ENCODE peak calls at places on chromosomes 16 and 17, in eight cellular contexts. M, L, P, F, D, J, E and V are unnamed samples. For H3K4me1, the result is how much of the 10 kb centered on the place peaks cover.

GRCh38 chr16:72094266-72094610 is 591 bp downstream of the DHX38 start:
- DNase-seq in M (no peak), L (no peak), P (no peak), F (no peak), D (no peak), J (no peak), E (no peak), V (no peak)

GRCh38 chr16:27083861-27084261 is 17.1 kb downstream of the C16orf82 start:
- DNase-seq in M (no peak), L (no peak), P (peak), F (no peak), D (no peak), J (no peak), E (no peak), V (no peak)

GRCh38 chr17:74842599-74843351 is 16.9 kb downstream of the GRIN2C start:
- DNase-seq in M (peak), L (peak), P (peak), F (peak), D (peak), J (peak), E (peak), V (no peak)

GRCh38 chr17:1162116-1162855 is 17.5 kb downstream of the ABR start:
- DNase-seq in M (no peak), L (no peak), P (no peak), F (no peak), D (no peak), J (no peak), E (no peak), V (no peak)

GRCh38 chr16:17556276-17557052 is 85.7 kb upstream of the XYLT1 start:
- DNase-seq in M (no peak), L (peak), P (no peak), F (no peak), D (peak), J (no peak), E (peak), V (no peak)

GRCh38 chr16:6616746-6617145 is 715.9 kb upstream of the RBFOX1 start:
- DNase-seq in M (no peak), L (no peak), P (no peak), F (no peak), D (no peak), J (peak), E (no peak), V (no peak)

GRCh38 chr17:12665263-12666210 is at the start of gene MYOCD:
- DNase-seq in M (peak), L (peak), P (peak), F (peak), D (no peak), J (no peak), E (peak), V (peak)

GRCh38 chr17:9299695-9300094 is 275.9 kb downstream of the STX8 start:
- DNase-seq in M (no peak), L (no peak), P (no peak), F (no peak), D (no peak), J (no peak), E (no peak), V (no peak)

GRCh38 chr17:59844884-59845594 is 47.7 kb downstream of the TUBD1 start:
- DNase-seq in M (no peak), L (peak), P (no peak), F (no peak), D (no peak), J (no peak), E (peak), V (no peak)

GRCh38 chr17:81388612-81389367 is 6.5 kb upstream of the BAHCC1 start:
- DNase-seq in M (peak), L (no peak), P (peak), F (peak), D (no peak), J (no peak), E (no peak), V (no peak)

GRCh38 chr16:78478267-78478821 is 378.9 kb downstream of the WWOX start:
- DNase-seq in M (no peak), L (no peak), P (no peak), F (no peak), D (no peak), J (no peak), E (no peak), V (peak)

GRCh38 chr17:75602644-75603043 is 15.0 kb downstream of the MYO15B start:
- DNase-seq in M (no peak), L (no peak), P (no peak), F (peak), D (no peak), J (no peak), E (no peak), V (no peak)

GRCh38 chr17:305090-305976 is 47.3 kb downstream of the RPH3AL start:
- DNase-seq in M (peak), L (no peak), P (peak), F (peak), D (no peak), J (no peak), E (no peak), V (no peak)

GRCh38 chr17:78377858-78378224 is 608 bp upstream of the PGS1 start:
- DNase-seq in M (no peak), L (no peak), P (no peak), F (no peak), D (no peak), J (no peak), E (no peak), V (no peak)

GRCh38 chr16:2325181-2325580 is 15.3 kb downstream of the ABCA3 start:
- DNase-seq in M (no peak), L (no peak), P (no peak), F (no peak), D (no peak), J (no peak), E (no peak), V (no peak)

GRCh38 chr16:85240982-85241924 is 129.0 kb upstream of the CIBAR2 start:
- DNase-seq in M (no peak), L (no peak), P (no peak), F (no peak), D (no peak), J (no peak), E (no peak), V (no peak)

GRCh38 chr17:45262516-45263476 is 902 bp upstream of the SPATA32 start:
- DNase-seq in M (no peak), L (peak), P (peak), F (no peak), D (no peak), J (peak), E (peak), V (no peak)

GRCh38 chr17:71409712-71410111 is 711.1 kb upstream of the SOX9 start:
- DNase-seq in M (no peak), L (peak), P (no peak), F (no peak), D (no peak), J (no peak), E (peak), V (no peak)

GRCh38 chr17:20125724-20126123 is 116.6 kb downstream of the SPECC1 start:
- DNase-seq in M (no peak), L (no peak), P (no peak), F (no peak), D (no peak), J (no peak), E (no peak), V (no peak)

GRCh38 chr17:1484586-1485310 is 7.7 kb downstream of the MYO1C start:
- DNase-seq in M (no peak), L (no peak), P (peak), F (peak), D (peak), J (no peak), E (no peak), V (no peak)

GRCh38 chr17:8151120-8151640 is 1.0 kb downstream of the PER1 start:
- DNase-seq in M (peak), L (peak), P (peak), F (peak), D (no peak), J (peak), E (peak), V (no peak)

GRCh38 chr17:65657251-65657828 is 95.9 kb upstream of the AXIN2 start:
- DNase-seq in M (no peak), L (no peak), P (no peak), F (no peak), D (no peak), J (no peak), E (no peak), V (no peak)

GRCh38 chr17:15741624-15742023 is 9.5 kb downstream of the TBC1D26 start:
- DNase-seq in M (no peak), L (no peak), P (no peak), F (peak), D (no peak), J (no peak), E (no peak), V (no peak)

GRCh38 chr16:61471737-61472136 is 564.5 kb downstream of the CDH8 start:
- DNase-seq in M (no peak), L (no peak), P (no peak), F (no peak), D (no peak), J (no peak), E (no peak), V (no peak)

GRCh38 chr17:12712941-12713340 is 47.3 kb downstream of the MYOCD start:
- DNase-seq in M (no peak), L (no peak), P (no peak), F (no peak), D (no peak), J (no peak), E (no peak), V (no peak)

GRCh38 chr16:86261379-86261778 is 248.9 kb upstream of the FOXF1 start:
- DNase-seq in M (no peak), L (no peak), P (no peak), F (no peak), D (peak), J (no peak), E (peak), V (no peak)

GRCh38 chr16:53132406-53132805 is 77.6 kb downstream of the CHD9 start:
- DNase-seq in M (no peak), L (no peak), P (no peak), F (no peak), D (no peak), J (no peak), E (no peak), V (no peak)

GRCh38 chr17:75476274-75476673 is 19.8 kb downstream of the TMEM94 start:
- DNase-seq in M (no peak), L (peak), P (peak), F (no peak), D (no peak), J (no peak), E (peak), V (no peak)

GRCh38 chr17:4562000-4562969 is 1.9 kb upstream of the GGT6 start:
- DNase-seq in M (no peak), L (no peak), P (peak), F (no peak), D (no peak), J (no peak), E (no peak), V (no peak)

GRCh38 chr17:40915199-40915661 is 22.2 kb downstream of the KRT23 start:
- DNase-seq in M (no peak), L (peak), P (no peak), F (no peak), D (peak), J (no peak), E (peak), V (no peak)
- H3K4me1 ChIP-seq in M (under half), L (under half), P (under half), F (under half), D (half or more), J (under half), E (under half), V (under half)

GRCh38 chr17:50198026-50198669 is 3.3 kb downstream of the COL1A1 start:
- DNase-seq in M (peak), L (no peak), P (peak), F (no peak), D (peak), J (peak), E (peak), V (no peak)

GRCh38 chr17:50194441-50195195 is 6.8 kb downstream of the COL1A1 start:
- DNase-seq in M (no peak), L (no peak), P (no peak), F (no peak), D (no peak), J (no peak), E (no peak), V (no peak)

GRCh38 chr17:50196036-50196435 is 5.4 kb downstream of the COL1A1 start:
- DNase-seq in M (no peak), L (no peak), P (no peak), F (no peak), D (no peak), J (no peak), E (peak), V (no peak)

GRCh38 chr17:50195196-50195865 is 6.1 kb downstream of the COL1A1 start:
- DNase-seq in M (no peak), L (peak), P (no peak), F (no peak), D (no peak), J (no peak), E (peak), V (no peak)

DNA sequence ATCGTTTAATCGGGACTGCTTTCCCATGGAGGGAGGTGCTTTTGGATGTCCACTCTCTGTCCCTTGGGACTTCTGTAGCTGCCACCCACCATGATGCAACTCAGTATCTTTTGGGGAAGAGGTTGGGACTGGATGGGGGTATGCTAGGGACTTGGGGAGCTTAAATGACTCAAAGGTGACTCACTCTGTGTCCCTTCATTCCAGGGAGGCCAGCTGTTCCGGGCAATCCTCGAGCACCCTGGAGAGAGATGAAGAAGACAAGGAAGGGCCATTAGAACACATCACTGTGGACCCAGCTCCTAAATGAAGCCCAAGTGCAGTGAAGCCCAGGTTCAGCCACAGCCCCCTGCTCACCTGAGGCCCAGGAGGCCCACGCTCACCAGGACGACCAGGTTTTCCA is 4.6 kb downstream of the COL1A1 start:
- DNase-seq in M (peak), L (peak), P (no peak), F (no peak), D (no peak), J (no peak), E (peak), V (no peak)
- H3K4me3 ChIP-seq in M (no peak), L (peak), P (no peak), F (no peak), D (no peak), J (no peak), E (peak), V (no peak)

GRCh38 chr17:50699410-50699809 is 8.3 kb downstream of the ANKRD40 start:
- DNase-seq in M (no peak), L (peak), P (no peak), F (no peak), D (no peak), J (no peak), E (no peak), V (no peak)
- H3K4me1 ChIP-seq in M (under half), L (under half), P (under half), F (under half), D (under half), J (under half), E (under half), V (under half)

GRCh38 chr16:70746040-70746707 is 54.8 kb downstream of the VAC14 start:
- DNase-seq in M (peak), L (peak), P (peak), F (no peak), D (peak), J (peak), E (peak), V (no peak)
- H3K4me3 ChIP-seq in M (no peak), L (no peak), P (no peak), F (no peak), D (peak), J (no peak), E (no peak), V (no peak)

DNA sequence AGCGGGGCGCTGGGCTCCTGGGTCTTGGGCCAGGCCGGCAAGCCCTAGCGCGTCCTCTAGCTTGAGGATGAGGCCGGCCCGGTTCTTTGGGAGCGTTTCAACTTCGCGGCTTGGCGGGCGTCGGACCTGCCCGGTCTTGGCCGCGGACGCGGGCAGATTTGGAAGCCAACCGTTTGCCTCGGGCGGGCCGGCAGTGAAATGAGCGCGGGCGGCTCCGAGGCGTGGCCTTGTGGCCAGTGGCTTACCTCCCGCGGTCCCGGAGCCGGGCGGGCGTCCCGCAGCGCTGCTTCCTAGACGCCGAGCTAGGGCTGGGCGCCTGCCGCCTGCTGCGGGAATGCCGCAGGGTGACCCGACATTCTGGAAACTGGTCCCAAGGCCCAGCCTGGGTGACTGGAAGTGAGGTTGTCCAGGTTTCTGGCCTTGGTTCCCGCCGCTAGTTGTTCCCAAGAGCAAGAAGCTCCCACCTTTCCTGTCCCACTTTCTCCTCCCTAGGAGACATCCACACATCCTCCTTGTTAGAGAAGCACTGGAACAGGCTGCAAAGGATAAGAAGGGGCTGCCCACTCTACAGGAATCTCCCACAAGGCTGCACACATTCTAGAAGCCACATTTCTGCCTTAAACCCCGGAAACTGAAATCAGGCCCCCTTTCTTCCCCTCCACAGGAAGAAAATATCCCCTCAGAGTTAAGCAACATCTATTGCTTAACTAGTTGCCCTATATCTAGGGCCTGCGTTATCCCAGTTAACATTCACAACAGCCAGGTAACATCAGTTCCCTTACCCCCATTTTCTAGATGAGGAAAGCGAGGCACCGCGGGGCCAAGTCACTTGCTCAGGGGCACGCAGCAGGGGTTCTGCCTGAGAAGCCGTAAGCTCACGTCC is 4.5 kb upstream of the CBX8 start:
- DNase-seq in M (peak), L (no peak), P (no peak), F (peak), D (peak), J (peak), E (no peak), V (no peak)
- H3K4me1 ChIP-seq in M (under half), L (under half), P (half or more), F (under half), D (under half), J (under half), E (under half), V (under half)

GRCh38 chr17:37066322-37066905 is 117.7 kb downstream of the AATF start:
- DNase-seq in M (no peak), L (no peak), P (no peak), F (no peak), D (no peak), J (no peak), E (no peak), V (no peak)
- H3K4me3 ChIP-seq in M (no peak), L (no peak), P (no peak), F (no peak), D (no peak), J (no peak), E (no peak), V (no peak)

DNA sequence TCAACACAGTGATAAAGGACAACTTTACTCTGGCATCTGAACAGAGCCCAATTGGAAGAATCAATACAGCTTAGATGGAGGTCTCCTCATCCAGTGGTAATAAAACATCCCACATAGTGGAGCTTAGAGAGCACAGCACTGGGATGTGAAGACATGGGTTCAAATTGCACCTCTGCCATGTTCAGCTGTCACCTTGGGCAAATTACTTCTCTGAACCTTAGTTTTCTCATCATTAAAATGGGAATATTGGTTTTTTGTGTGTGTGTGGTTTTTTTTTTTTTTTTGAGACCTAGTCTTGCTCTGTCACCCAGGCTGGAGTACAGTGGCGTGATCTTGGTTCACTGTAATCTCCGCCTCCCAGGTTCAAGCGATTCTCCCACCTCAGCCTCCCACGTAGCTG is 13.6 kb upstream of the KRT10 start:
- DNase-seq in M (no peak), L (no peak), P (no peak), F (no peak), D (no peak), J (no peak), E (no peak), V (no peak)
- H3K4me1 ChIP-seq in M (under half), L (under half), P (under half), F (under half), D (under half), J (under half), E (under half), V (under half)